ENCODE peak calls at places on chromosome 13, in six cellular contexts. R, N, A, M, K and P are unnamed samples. For H3K4me1, the result is how much of the 10 kb centered on the place peaks cover.

GRCh38 chr13:90918551-90918950 is 428.9 kb upstream of the MIR17HG start:
- DNase-seq in R (no peak), N (no peak), A (no peak), M (no peak), K (no peak), P (no peak)

GRCh38 chr13:100434010-100434763 is 154.4 kb downstream of the GGACT start:
- DNase-seq in R (no peak), N (no peak), A (no peak), M (no peak), K (no peak), P (no peak)

GRCh38 chr13:47875206-47875605 is 125.9 kb downstream of the SUCLA2 start:
- DNase-seq in R (no peak), N (no peak), A (no peak), M (no peak), K (no peak), P (no peak)

GRCh38 chr13:59533561-59534337 is 630.0 kb downstream of the DIAPH3 start:
- DNase-seq in R (no peak), N (no peak), A (peak), M (no peak), K (no peak), P (no peak)

GRCh38 chr13:44971656-44972595 is 17.3 kb downstream of the NUFIP1 start:
- DNase-seq in R (no peak), N (no peak), A (no peak), M (no peak), K (no peak), P (no peak)

GRCh38 chr13:105428816-105429215 is 1106.6 kb downstream of the EFNB2 start:
- DNase-seq in R (no peak), N (no peak), A (no peak), M (no peak), K (no peak), P (no peak)

GRCh38 chr13:44352202-44352601 is 21.4 kb upstream of the SERP2 start:
- DNase-seq in R (no peak), N (peak), A (no peak), M (no peak), K (no peak), P (no peak)

GRCh38 chr13:109180905-109181425 is 551.6 kb downstream of the MYO16 start:
- DNase-seq in R (no peak), N (no peak), A (no peak), M (no peak), K (no peak), P (no peak)

GRCh38 chr13:60679928-60680693 is 283.1 kb downstream of the TDRD3 start:
- DNase-seq in R (no peak), N (no peak), A (no peak), M (no peak), K (no peak), P (no peak)

GRCh38 chr13:41458939-41459753 is 1.8 kb downstream of the RGCC start:
- DNase-seq in R (no peak), N (peak), A (no peak), M (no peak), K (peak), P (peak)

GRCh38 chr13:113454936-113455335 is 1.6 kb upstream of the ADPRHL1 start:
- DNase-seq in R (no peak), N (no peak), A (no peak), M (no peak), K (no peak), P (peak)

GRCh38 chr13:104414771-104415170 is 1348.6 kb upstream of the SLC10A2 start:
- DNase-seq in R (no peak), N (no peak), A (no peak), M (no peak), K (no peak), P (no peak)

GRCh38 chr13:76596216-76596615 is 290.0 kb downstream of the KCTD12 start:
- DNase-seq in R (no peak), N (no peak), A (no peak), M (no peak), K (no peak), P (no peak)

GRCh38 chr13:72504026-72504925 is 223.2 kb downstream of the MZT1 start:
- DNase-seq in R (no peak), N (no peak), A (no peak), M (no peak), K (no peak), P (no peak)

GRCh38 chr13:37364024-37364423 is 234.5 kb downstream of the POSTN start:
- DNase-seq in R (no peak), N (no peak), A (no peak), M (no peak), K (no peak), P (no peak)

GRCh38 chr13:45511310-45512147 is 46.8 kb downstream of the COG3 start:
- DNase-seq in R (peak), N (peak), A (no peak), M (no peak), K (no peak), P (no peak)

GRCh38 chr13:75372923-75373841 is 108.8 kb downstream of the TBC1D4 start:
- DNase-seq in R (no peak), N (no peak), A (no peak), M (no peak), K (no peak), P (no peak)
- H3K4me1 ChIP-seq in R (under half), N (under half), A (under half), M (under half), K (under half), P (under half)

GRCh38 chr13:110300090-110300815 is 6.7 kb downstream of the COL4A1 start:
- DNase-seq in R (no peak), N (no peak), A (no peak), M (no peak), K (no peak), P (no peak)
- H3K4me1 ChIP-seq in R (under half), N (under half), A (under half), M (under half), K (half or more), P (half or more)

GRCh38 chr13:29509999-29510586 is 85.4 kb downstream of the SLC7A1 start:
- DNase-seq in R (no peak), N (no peak), A (no peak), M (no peak), K (no peak), P (no peak)

GRCh38 chr13:29511980-29512379 is 83.5 kb downstream of the SLC7A1 start:
- DNase-seq in R (peak), N (no peak), A (no peak), M (no peak), K (no peak), P (peak)

GRCh38 chr13:29511439-29511814 is 84.1 kb downstream of the SLC7A1 start:
- DNase-seq in R (no peak), N (no peak), A (no peak), M (no peak), K (no peak), P (peak)

GRCh38 chr13:29508874-29509249 is 86.6 kb downstream of the SLC7A1 start:
- DNase-seq in R (no peak), N (no peak), A (no peak), M (no peak), K (no peak), P (no peak)

GRCh38 chr13:29510698-29511438 is 84.6 kb downstream of the SLC7A1 start:
- DNase-seq in R (no peak), N (no peak), A (no peak), M (no peak), K (no peak), P (no peak)
- H3K4me1 ChIP-seq in R (under half), N (under half), A (under half), M (under half), K (under half), P (under half)

DNA sequence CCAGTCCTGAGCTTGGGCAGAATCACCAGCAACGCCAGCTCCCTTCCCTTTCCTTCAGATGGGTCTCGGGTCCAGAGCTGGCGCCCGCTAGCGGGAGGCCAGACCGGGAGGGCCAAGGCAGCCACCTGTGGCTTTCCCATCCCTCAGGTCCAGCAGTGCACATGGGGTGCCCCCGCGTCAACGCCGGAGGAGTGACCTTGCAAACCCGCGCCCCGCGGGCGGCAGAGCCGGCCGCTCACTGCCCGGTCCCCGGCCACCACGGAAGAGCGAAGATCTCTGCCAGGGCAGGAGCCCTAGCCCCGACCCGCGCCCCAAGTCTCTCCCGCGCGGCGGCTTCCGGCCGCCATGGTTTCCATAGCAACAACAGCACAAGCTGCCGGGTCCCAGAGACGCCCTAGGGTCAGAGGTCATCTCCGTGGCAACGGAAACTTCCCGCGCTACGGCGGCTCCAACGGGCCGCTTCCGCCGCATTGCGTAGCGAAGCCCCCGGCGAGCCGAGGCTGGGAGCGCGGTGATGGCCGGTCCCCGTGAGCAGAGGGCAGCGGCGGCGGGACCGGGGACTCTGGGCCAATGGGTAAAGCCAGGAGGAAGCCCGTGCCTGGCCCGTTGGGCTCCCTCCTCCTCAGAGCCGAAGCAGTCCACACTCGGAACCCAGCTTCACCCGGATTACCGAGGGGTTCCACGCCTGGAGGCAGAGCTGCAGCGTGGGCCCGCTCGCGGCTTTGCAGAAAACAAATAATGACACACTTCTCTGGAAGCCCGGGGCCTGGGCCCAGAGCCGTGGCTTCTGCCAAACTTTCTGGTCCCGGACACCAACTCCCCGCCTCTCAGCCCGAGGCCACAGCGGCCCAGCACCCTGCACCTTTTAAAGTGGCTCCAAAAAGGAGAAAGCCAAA is 7.4 kb downstream of the FGF14 start:
- DNase-seq in R (peak), N (peak), A (peak), M (peak), K (peak), P (peak)
- H3K4me1 ChIP-seq in R (under half), N (under half), A (under half), M (under half), K (under half), P (under half)

DNA sequence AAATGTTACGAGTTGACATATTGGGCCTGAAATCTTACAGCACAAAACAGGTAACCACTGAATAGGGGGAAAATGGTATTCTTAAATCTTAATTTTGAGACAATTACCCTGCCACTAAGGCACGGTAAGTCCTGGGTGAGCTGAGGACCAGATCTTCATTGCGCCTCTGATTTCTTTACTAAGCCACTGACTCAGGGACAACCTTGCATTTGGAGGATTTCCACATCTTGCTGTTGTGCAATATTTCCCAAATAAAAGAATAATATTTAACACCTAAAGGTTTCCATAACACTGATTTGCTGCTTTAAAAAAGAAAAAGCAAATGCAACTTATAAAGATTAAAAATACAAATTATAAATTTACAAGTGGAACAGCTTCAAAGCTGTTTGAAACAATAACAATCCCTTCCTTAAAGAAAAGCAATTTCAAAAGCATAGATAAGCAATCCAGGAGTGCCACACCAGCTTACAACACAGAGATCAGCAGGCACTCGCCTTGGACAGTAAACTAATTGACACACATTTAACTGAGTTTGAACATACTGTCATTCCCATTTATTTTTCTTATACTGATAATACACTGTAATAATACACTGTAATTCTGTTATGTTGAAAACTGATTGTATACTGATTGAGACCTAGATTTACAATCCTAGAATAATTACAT is 79.6 kb upstream of the DOCK9 start:
- DNase-seq in R (peak), N (no peak), A (no peak), M (no peak), K (no peak), P (no peak)
- H3K4me1 ChIP-seq in R (under half), N (half or more), A (under half), M (under half), K (half or more), P (under half)

GRCh38 chr13:51153527-51153926 is 42.5 kb upstream of the C13orf42 start:
- DNase-seq in R (no peak), N (no peak), A (no peak), M (no peak), K (no peak), P (no peak)
- H3K4me1 ChIP-seq in R (under half), N (under half), A (under half), M (under half), K (under half), P (under half)

GRCh38 chr13:30567072-30567471 is 50.6 kb upstream of the USPL1 start:
- DNase-seq in R (no peak), N (no peak), A (no peak), M (no peak), K (no peak), P (no peak)
- H3K4me1 ChIP-seq in R (under half), N (under half), A (under half), M (under half), K (under half), P (under half)

GRCh38 chr13:30299746-30300145 is 7.6 kb downstream of the KATNAL1 start:
- DNase-seq in R (no peak), N (no peak), A (no peak), M (no peak), K (no peak), P (no peak)
- H3K4me1 ChIP-seq in R (under half), N (under half), A (under half), M (under half), K (under half), P (under half)